ENCODE peak calls at places on chromosome X, in ten cellular contexts. D is iPS-NIHi11; P is NCI-H1092 treated with DMSO at 0.1 percent for 48 hours; Q is H7; Z is endodermal cell; M is astrocyte of the spinal cord; A is effector memory CD4-positive, alpha-beta T cell; Y is Caki2; C is D341Med; S is astrocyte. K is an unnamed sample.

GRCh38 chrX:41877167-41877566 is 46.2 kb downstream of the CASK start:
- DNase-seq in Z (no peak), Q (no peak), P (no peak), A (no peak), Y (peak; percentile 33), M (no peak), S (no peak), C (no peak), D (no peak), K (no peak)

GRCh38 chrX:86369847-86370630 is 221.8 kb downstream of the DACH2 start:
- DNase-seq in D (no peak), Y (no peak), P (no peak), M (peak; percentile 11), S (no peak), Z (no peak), Q (no peak), A (no peak), C (no peak), K (no peak)

GRCh38 chrX:150694738-150695410 is 1.7 kb downstream of the MTMR1 start:
- DNase-seq in C (peak; percentile 23), Y (no peak), S (no peak), Z (no peak), D (no peak), P (no peak), Q (peak; percentile 13), A (no peak), M (no peak), K (no peak)

GRCh38 chrX:10158279-10158939 is 1.6 kb downstream of the CLCN4 start:
- DNase-seq in D (peak; percentile 66), Y (no peak), Z (peak; percentile 72), A (no peak), C (peak; percentile 74), P (peak; percentile 53), Q (peak; percentile 84), S (no peak), M (no peak), K (peak; percentile 13)

GRCh38 chrX:132592880-132593279 is 104.0 kb upstream of the MBNL3 start:
- DNase-seq in Q (peak; percentile 21), P (peak; percentile 94), M (no peak), Y (no peak), A (no peak), S (no peak), D (peak; percentile 25), C (peak; percentile 59), Z (peak; percentile 57), K (peak; percentile 8)

GRCh38 chrX:71081348-71082148 is 13.4 kb upstream of the SNX12 start:
- DNase-seq in Q (no peak), Z (no peak), S (peak; percentile 15), A (no peak), Y (no peak), M (no peak), D (no peak), C (no peak), P (no peak), K (no peak)

GRCh38 chrX:119150163-119151135 is 22.8 kb upstream of the KIAA1210 start:
- DNase-seq in P (no peak), S (no peak), A (no peak), M (no peak), D (no peak), C (no peak), Z (no peak), Y (no peak), Q (peak; percentile 36), K (no peak)

GRCh38 chrX:153318811-153319210 is 2.8 kb downstream of the PNMA6F start:
- DNase-seq in P (no peak), Z (no peak), Y (no peak), D (no peak), M (no peak), Q (no peak), S (no peak), A (no peak), C (no peak), K (no peak)

GRCh38 chrX:52341493-52341892 is 27.3 kb upstream of the XAGE2 start:
- DNase-seq in S (no peak), Q (no peak), Z (no peak), C (no peak), P (no peak), M (no peak), Y (peak; percentile 29), A (no peak), D (no peak), K (no peak)

GRCh38 chrX:41499195-41499594 is 52.1 kb downstream of the NYX start:
- DNase-seq in Y (no peak), D (no peak), A (no peak), P (no peak), M (no peak), S (no peak), Z (no peak), C (no peak), Q (no peak), K (no peak)

GRCh38 chrX:2609431-2610238 is 81.5 kb upstream of the CD99 start:
- DNase-seq in M (peak; percentile 43), S (no peak), A (no peak), Q (no peak), Z (peak; percentile 73), P (no peak), C (no peak), Y (peak; percentile 35), D (no peak), K (no peak)

GRCh38 chrX:22360129-22360528 is 87.4 kb downstream of the CBLL2 start:
- DNase-seq in A (no peak), D (no peak), Z (no peak), Y (no peak), M (no peak), Q (no peak), C (no peak), S (no peak), P (no peak), K (no peak)

GRCh38 chrX:51891821-51892551 is 1.4 kb upstream of the MAGED1 start:
- DNase-seq in Y (no peak), Q (no peak), C (no peak), M (peak; percentile 73), S (peak; percentile 75), Z (peak; percentile 42), A (no peak), P (peak; percentile 32), D (no peak), K (no peak)

GRCh38 chrX:66200855-66201795 is 37.1 kb downstream of the HEPH start:
- DNase-seq in M (peak; percentile 7), A (no peak), D (no peak), Y (no peak), Q (no peak), P (no peak), C (no peak), S (no peak), Z (no peak), K (no peak)

GRCh38 chrX:44507292-44507691 is 35.4 kb downstream of the FUNDC1 start:
- DNase-seq in C (no peak), P (no peak), Y (no peak), Z (no peak), M (no peak), Q (no peak), S (no peak), A (no peak), D (no peak), K (no peak)

GRCh38 chrX:19889582-19890342 is 2.4 kb upstream of the SH3KBP1 start:
- DNase-seq in Z (peak; percentile 58), Q (no peak), A (peak; percentile 31), Y (peak; percentile 69), C (no peak), M (peak; percentile 64), D (no peak), P (no peak), S (peak; percentile 66), K (no peak)

GRCh38 chrX:111470681-111471403 is 40.6 kb upstream of the SERTM2 start:
- DNase-seq in P (no peak), C (no peak), Q (no peak), Y (no peak), A (no peak), D (no peak), M (no peak), Z (no peak), S (no peak), K (no peak)

GRCh38 chrX:63917296-63917695 is 132.3 kb upstream of the ARHGEF9 start:
- DNase-seq in M (no peak), A (no peak), C (no peak), P (no peak), S (no peak), Q (no peak), Y (no peak), Z (no peak), D (no peak), K (no peak)

GRCh38 chrX:23578079-23578478 is 89.2 kb upstream of the PRDX4 start:
- DNase-seq in Y (no peak), A (no peak), S (peak; percentile 37), Z (no peak), D (no peak), M (peak; percentile 17), Q (no peak), C (no peak), P (no peak), K (no peak)

GRCh38 chrX:78650906-78651437 is 8.2 kb downstream of the RTL3 start:
- DNase-seq in C (no peak), D (no peak), A (no peak), P (no peak), S (peak; percentile 90), Y (no peak), Z (no peak), Q (no peak), M (peak; percentile 88), K (no peak)

GRCh38 chrX:97860206-97860605 is 976.5 kb downstream of the RPA4 start:
- DNase-seq in Y (peak; percentile 1), M (peak; percentile 32), Q (no peak), A (no peak), Z (no peak), P (no peak), D (no peak), C (no peak), S (peak; percentile 51), K (no peak)

GRCh38 chrX:130645955-130646583 is 244.3 kb downstream of the RBMX2 start:
- DNase-seq in Z (no peak), S (no peak), Q (no peak), P (no peak), M (peak; percentile 4), A (no peak), D (no peak), C (no peak), Y (no peak), K (no peak)

GRCh38 chrX:53263597-53264094 is 17.7 kb downstream of the IQSEC2 start:
- DNase-seq in Q (no peak), D (no peak), A (no peak), S (peak; percentile 65), M (peak; percentile 52), Z (no peak), P (no peak), Y (peak; percentile 72), C (no peak), K (no peak)

GRCh38 chrX:97628326-97628725 is 744.6 kb downstream of the RPA4 start:
- DNase-seq in D (no peak), A (no peak), Q (no peak), C (no peak), M (no peak), Y (no peak), Z (no peak), S (no peak), P (no peak), K (no peak)

GRCh38 chrX:120514236-120514635 is 45.1 kb upstream of the LAMP2 start:
- DNase-seq in Y (peak; percentile 31), S (no peak), M (peak; percentile 22), Z (peak; percentile 42), Q (peak; percentile 21), A (no peak), P (peak; percentile 14), D (peak; percentile 11), C (peak; percentile 24), K (no peak)

GRCh38 chrX:139332441-139332840 is 198.1 kb upstream of the F9 start:
- DNase-seq in M (no peak), Z (no peak), C (no peak), S (no peak), D (no peak), Y (no peak), P (no peak), A (no peak), Q (no peak), K (no peak)

GRCh38 chrX:39174761-39175417 is 373.6 kb downstream of the MID1IP1 start:
- DNase-seq in D (no peak), A (peak; percentile 27), Q (no peak), M (no peak), Y (no peak), S (no peak), Z (no peak), C (no peak), P (peak; percentile 75), K (peak; percentile 14)

GRCh38 chrX:24277405-24277804 is 36.5 kb downstream of the SUPT20HL2 start:
- DNase-seq in P (no peak), C (no peak), Y (no peak), M (no peak), S (no peak), Z (no peak), A (no peak), Q (no peak), D (no peak), K (no peak)